ENCODE peak calls at places on chromosomes 11 and 22, in eight cellular contexts. P is SK-N-SH treated with all-trans-retinoic acid at 6 μM for 48 hours; I is activated T-cell treated with anti-CD3 and anti-CD28 coated beads, Interleukin-2, amount 50 U/mL, for 4 hours; H is heart right ventricle; N is activated CD8-positive, alpha-beta T cell treated with anti-CD3 and anti-CD28 coated beads for 36 hours; D is Right ventricle myocardium inferior; Y is right lobe of liver; B is CD8-positive, alpha-beta T cell. C is an unnamed sample.

GRCh38 chr11:103850419-103851165 is 185.8 kb upstream of the DDI1 start:
- ATAC-seq in P (no peak), B (no peak), D (no peak), I (no peak), N (no peak), Y (no peak), H (no peak), C (no peak)

GRCh38 chr11:10407749-10408472 is 47.2 kb upstream of the AMPD3 start:
- ATAC-seq in P (peak), D (no peak), H (peak), N (no peak), I (no peak), Y (no peak), B (no peak), C (no peak)

GRCh38 chr11:60348116-60348515 is 21.1 kb downstream of the MS4A6E start:
- ATAC-seq in H (no peak), N (no peak), P (no peak), I (no peak), D (no peak), B (no peak), Y (peak), C (no peak)

GRCh38 chr11:1705121-1706052 is 8.4 kb downstream of the KRTAP5-6 start:
- ATAC-seq in N (no peak), I (no peak), Y (no peak), P (no peak), H (no peak), B (no peak), D (no peak), C (no peak)

GRCh38 chr11:129275825-129276224 is 83.7 kb upstream of the ARHGAP32 start:
- ATAC-seq in I (no peak), H (no peak), D (no peak), P (no peak), N (no peak), B (no peak), Y (peak), C (no peak)

GRCh38 chr11:10444725-10445286 is 10.3 kb upstream of the AMPD3 start:
- ATAC-seq in H (no peak), B (peak), Y (peak), D (peak), N (no peak), P (no peak), I (peak), C (no peak)

GRCh38 chr11:123196060-123196714 is 1.1 kb upstream of the CLMP start:
- ATAC-seq in D (no peak), P (no peak), Y (no peak), B (no peak), N (peak), I (peak), H (no peak), C (no peak)

GRCh38 chr11:60871378-60872061 is 4.2 kb downstream of the ZP1 start:
- ATAC-seq in N (peak), H (peak), B (peak), Y (peak), I (peak), P (peak), D (peak), C (no peak)

GRCh38 chr11:206516-207212 is 535 bp downstream of the BET1L start:
- ATAC-seq in P (no peak), B (no peak), Y (no peak), I (no peak), N (no peak), H (no peak), D (no peak), C (peak)

GRCh38 chr11:66685276-66686099 is 7.8 kb upstream of the RBM4B start:
- ATAC-seq in I (no peak), P (no peak), Y (no peak), N (no peak), D (no peak), H (no peak), B (no peak), C (no peak)

GRCh38 chr11:67644042-67644441 is 4.5 kb upstream of the TBX10 start:
- ATAC-seq in P (no peak), D (no peak), B (no peak), I (no peak), Y (peak), H (no peak), N (no peak), C (no peak)

GRCh38 chr11:64396079-64396591 is 37.2 kb downstream of the RPS6KA4 start:
- ATAC-seq in P (no peak), Y (peak), I (no peak), N (no peak), D (peak), B (no peak), H (peak), C (no peak)

GRCh38 chr11:4645974-4646373 is 2.2 kb downstream of the OR51E1 start:
- ATAC-seq in Y (no peak), H (peak), D (peak), N (no peak), I (no peak), P (no peak), B (no peak), C (no peak)

GRCh38 chr22:25748140-25748539 is 6.2 kb downstream of the MYO18B start:
- ATAC-seq in Y (peak), D (no peak), I (no peak), H (no peak), B (no peak), N (no peak), P (no peak), C (no peak)

GRCh38 chr11:59197990-59198389 is 14.7 kb downstream of the MPEG1 start:
- ATAC-seq in B (no peak), D (peak), N (no peak), P (no peak), I (no peak), Y (peak), H (peak), C (no peak)

GRCh38 chr11:4637662-4638047 is 378 bp downstream of the OR51D1 start:
- ATAC-seq in B (no peak), N (no peak), P (peak), I (no peak), D (no peak), Y (no peak), H (peak), C (no peak)

GRCh38 chr11:2310073-2310785 is 8.4 kb downstream of the TSPAN32 start:
- ATAC-seq in B (no peak), D (no peak), Y (no peak), N (no peak), P (no peak), I (no peak), H (no peak), C (no peak)

GRCh38 chr11:57679396-57679795 is 11.5 kb downstream of the ZDHHC5 start:
- ATAC-seq in I (no peak), D (no peak), H (no peak), N (no peak), P (no peak), B (no peak), Y (peak), C (no peak)

GRCh38 chr22:39994566-39995345 is at the start of gene FAM83F:
- ATAC-seq in B (peak), N (peak), D (no peak), P (no peak), Y (no peak), I (peak), H (no peak), C (peak)